ENCODE peak calls at places on chromosomes 12 and 14, in five cellular contexts. P is heart left ventricle, Y is left ventricle myocardium inferior, L is hepatocyte, J is astrocyte. Q is an unnamed sample.

GRCh38 chr12:2168808-2169207 is 116.0 kb downstream of the CACNA1C start:
- DNase-seq in P (no peak), Y (no peak), L (peak; percentile 86), J (peak; percentile 67), Q (peak; percentile 54)

GRCh38 chr14:32939254-32940065 is 781 bp downstream of the NPAS3 start:
- DNase-seq in P (peak; percentile 83), Y (peak; percentile 86), L (peak; percentile 81), J (peak; percentile 75), Q (peak; percentile 95)

GRCh38 chr12:91974541-91974940 is 171.1 kb downstream of the BTG1 start:
- DNase-seq in P (no peak), Y (no peak), L (no peak), J (peak; percentile 69), Q (no peak)

GRCh38 chr12:48788852-48789775 is at the start of gene ADCY6:
- DNase-seq in P (peak; percentile 88), Y (peak; percentile 85), L (peak; percentile 91), J (peak; percentile 65), Q (peak; percentile 91)

GRCh38 chr12:100539209-100539608 is 34.3 kb upstream of the GAS2L3 start:
- DNase-seq in P (no peak), Y (no peak), L (peak; percentile 65), J (peak; percentile 31), Q (no peak)

GRCh38 chr12:106080786-106081185 is 58.0 kb downstream of the NUAK1 start:
- DNase-seq in P (no peak), Y (no peak), L (no peak), J (no peak), Q (no peak)

GRCh38 chr12:107372229-107372658 is 278.9 kb upstream of the CRY1 start:
- DNase-seq in P (no peak), Y (no peak), L (no peak), J (peak; percentile 21), Q (no peak)

GRCh38 chr12:38515912-38516311 is 199.3 kb downstream of the ALG10B start:
- DNase-seq in P (no peak), Y (no peak), L (no peak), J (no peak), Q (no peak)

GRCh38 chr14:90571149-90571548 is 174.3 kb downstream of the CALM1 start:
- DNase-seq in P (no peak), Y (no peak), L (no peak), J (no peak), Q (no peak)

GRCh38 chr12:120820885-120821510 is 83.2 kb downstream of the SPPL3 start:
- DNase-seq in P (no peak), Y (no peak), L (no peak), J (no peak), Q (no peak)

GRCh38 chr12:120362516-120363273 is 6.3 kb downstream of the MSI1 start:
- DNase-seq in P (no peak), Y (no peak), L (peak; percentile 45), J (no peak), Q (no peak)

GRCh38 chr12:130161261-130162231 is 718 bp upstream of the FZD10 start:
- DNase-seq in P (peak; percentile 60), Y (peak; percentile 27), L (peak; percentile 71), J (peak; percentile 0), Q (no peak)

GRCh38 chr14:101231828-101232227 is 328.3 kb upstream of the RTL1 start:
- DNase-seq in P (no peak), Y (no peak), L (no peak), J (no peak), Q (peak; percentile 22)

GRCh38 chr14:91877376-91877775 is 10.0 kb upstream of the TC2N start:
- DNase-seq in P (no peak), Y (no peak), L (no peak), J (no peak), Q (no peak)

GRCh38 chr12:54355104-54355815 is 9.0 kb downstream of the GPR84 start:
- DNase-seq in P (no peak), Y (no peak), L (no peak), J (no peak), Q (no peak)

GRCh38 chr14:102043251-102044025 is 43.4 kb downstream of the HSP90AA1 start:
- DNase-seq in P (peak; percentile 37), Y (no peak), L (no peak), J (no peak), Q (no peak)

GRCh38 chr14:77838756-77839565 is 39.1 kb downstream of the ADCK1 start:
- DNase-seq in P (no peak), Y (no peak), L (no peak), J (no peak), Q (no peak)

GRCh38 chr12:8018666-8019581 is 13.6 kb upstream of the FOXJ2 start:
- DNase-seq in P (no peak), Y (no peak), L (no peak), J (no peak), Q (no peak)

GRCh38 chr12:108063192-108063591 is 65.9 kb upstream of the WSCD2 start:
- DNase-seq in P (no peak), Y (no peak), L (no peak), J (no peak), Q (no peak)

GRCh38 chr12:115885040-115885439 is 392.5 kb downstream of the MED13L start:
- DNase-seq in P (no peak), Y (no peak), L (no peak), J (no peak), Q (no peak)

GRCh38 chr14:103199141-103199540 is 75.9 kb downstream of the TNFAIP2 start:
- DNase-seq in P (no peak), Y (no peak), L (no peak), J (peak; percentile 26), Q (peak; percentile 78)

GRCh38 chr14:103201801-103202200 is 78.5 kb downstream of the TNFAIP2 start:
- DNase-seq in P (no peak), Y (no peak), L (no peak), J (no peak), Q (peak; percentile 60)

GRCh38 chr14:103196716-103197115 is 73.5 kb downstream of the TNFAIP2 start:
- DNase-seq in P (no peak), Y (no peak), L (no peak), J (no peak), Q (peak; percentile 54)

GRCh38 chr14:103195828-103196615 is 72.8 kb downstream of the TNFAIP2 start:
- DNase-seq in P (no peak), Y (no peak), L (no peak), J (no peak), Q (peak; percentile 47)

DNA sequence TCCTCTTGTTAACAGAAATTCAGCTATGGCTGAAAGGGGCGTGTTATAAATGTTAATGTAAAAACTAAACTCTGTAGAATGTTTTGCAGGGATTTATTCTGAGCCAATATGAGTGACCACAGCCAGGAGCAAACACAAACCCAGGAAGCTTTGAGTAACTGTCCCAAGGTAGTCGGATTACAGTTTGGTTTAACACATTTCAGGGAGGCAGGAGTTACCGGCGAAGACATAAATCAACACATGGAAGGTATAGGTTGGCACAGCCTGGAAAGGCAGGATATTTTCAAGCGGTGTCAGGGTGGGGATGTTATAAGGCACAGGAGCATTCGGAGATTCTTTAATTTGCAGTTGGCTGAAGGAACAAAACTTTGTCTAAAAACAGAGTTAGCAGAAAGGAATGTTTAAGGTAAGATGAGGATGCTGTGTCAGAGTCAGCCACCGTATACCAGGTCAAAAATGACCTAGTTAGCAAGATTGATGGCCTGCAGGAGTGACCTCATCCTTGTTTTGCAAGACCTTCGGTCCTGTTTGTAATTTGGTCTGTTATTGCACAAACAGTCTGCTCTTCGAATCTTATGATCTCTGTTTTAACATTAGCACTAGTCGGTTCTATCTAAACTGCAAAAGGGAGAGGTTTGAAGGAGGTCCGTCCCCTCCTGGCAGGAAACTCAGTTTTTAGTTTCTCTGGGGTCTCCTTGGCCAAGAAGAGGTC is 75.3 kb downstream of the TNFAIP2 start:
- DNase-seq in P (no peak), Y (no peak), L (peak; percentile 64), J (peak; percentile 47), Q (peak; percentile 86)
- H3K4me1 ChIP-seq in P (no peaks in the 10 kb centered on the region), Y (no peaks in the 10 kb centered on the region), L (peaks cover 10% of the 10 kb centered on the region), J (no peaks in the 10 kb centered on the region), Q (no peaks in the 10 kb centered on the region)

GRCh38 chr12:111040690-111041089 is 120.3 kb upstream of the MYL2 start:
- DNase-seq in P (no peak), Y (no peak), L (no peak), J (no peak), Q (no peak)

GRCh38 chr12:111037047-111037446 is 116.7 kb upstream of the MYL2 start:
- DNase-seq in P (no peak), Y (no peak), L (no peak), J (no peak), Q (no peak)

GRCh38 chr12:111041091-111041490 is 120.7 kb upstream of the MYL2 start:
- DNase-seq in P (no peak), Y (no peak), L (no peak), J (no peak), Q (no peak)

GRCh38 chr12:111038075-111038474 is 117.7 kb upstream of the MYL2 start:
- DNase-seq in P (no peak), Y (no peak), L (no peak), J (no peak), Q (no peak)

DNA sequence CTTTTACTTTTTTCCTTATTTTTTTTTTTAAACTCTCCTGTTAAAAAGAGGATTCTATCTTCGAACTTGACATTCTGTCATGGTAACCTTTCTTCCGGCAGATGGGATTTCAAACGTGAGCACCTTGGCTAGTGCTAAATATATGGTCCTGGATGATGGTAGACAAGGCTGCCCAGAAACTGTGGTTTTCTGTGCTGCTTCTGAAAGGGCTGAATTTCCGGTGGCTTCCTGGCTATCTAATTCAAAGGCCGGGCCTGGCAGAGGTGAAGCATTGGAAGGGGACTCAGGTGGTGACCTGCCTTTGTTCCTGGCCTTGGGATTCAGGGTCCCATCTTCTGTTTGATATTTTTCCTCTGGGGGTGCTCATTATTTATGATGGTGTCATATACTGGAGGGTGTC is 118.6 kb upstream of the MYL2 start:
- DNase-seq in P (no peak), Y (no peak), L (no peak), J (no peak), Q (no peak)
- H3K27me3 ChIP-seq in P (peaks cover 22% of the 10 kb centered on the region), Y (peaks cover 77% of the 10 kb centered on the region), L (peaks cover 57% of the 10 kb centered on the region), J (peaks cover 37% of the 10 kb centered on the region), Q (peaks cover 38% of the 10 kb centered on the region)

GRCh38 chr12:65895031-65895430 is 70.7 kb downstream of the HMGA2 start:
- DNase-seq in P (no peak), Y (no peak), L (no peak), J (no peak), Q (no peak)

GRCh38 chr12:65899289-65899688 is 75.0 kb downstream of the HMGA2 start:
- DNase-seq in P (no peak), Y (no peak), L (no peak), J (no peak), Q (no peak)

GRCh38 chr12:65894624-65895023 is 70.3 kb downstream of the HMGA2 start:
- DNase-seq in P (no peak), Y (no peak), L (no peak), J (no peak), Q (no peak)

GRCh38 chr12:65895759-65896656 is 71.7 kb downstream of the HMGA2 start:
- DNase-seq in P (no peak), Y (no peak), L (peak; percentile 28), J (peak; percentile 55), Q (no peak)

DNA sequence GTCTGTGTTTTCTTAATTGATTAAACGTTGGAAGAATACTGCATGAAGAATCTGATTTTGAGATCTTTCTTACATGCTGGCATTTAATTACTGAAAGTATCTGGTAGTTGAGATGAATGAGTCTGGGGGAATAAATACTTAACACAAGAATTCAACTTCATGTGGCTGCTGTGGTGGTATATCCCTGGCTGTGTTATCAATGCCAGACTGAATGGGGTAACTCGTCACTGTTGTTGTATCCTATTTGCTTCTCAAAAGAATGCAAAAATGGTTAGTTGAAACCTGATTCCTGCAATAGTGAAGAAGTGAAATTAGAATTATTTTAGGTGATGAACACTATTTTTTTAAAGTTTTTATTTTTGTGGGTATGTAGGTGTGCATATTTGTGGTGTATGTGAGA is 72.5 kb downstream of the HMGA2 start:
- DNase-seq in P (no peak), Y (no peak), L (no peak), J (no peak), Q (no peak)
- H3K4me1 ChIP-seq in P (peaks cover 7% of the 10 kb centered on the region), Y (peaks cover 12% of the 10 kb centered on the region), L (peaks cover 58% of the 10 kb centered on the region), J (peaks cover 69% of the 10 kb centered on the region), Q (no peaks in the 10 kb centered on the region)

GRCh38 chr14:53183611-53184010 is 30.5 kb upstream of the DDHD1 start:
- DNase-seq in P (no peak), Y (no peak), L (no peak), J (peak; percentile 22), Q (no peak)
- H3K27me3 ChIP-seq in P (no peaks in the 10 kb centered on the region), Y (no peaks in the 10 kb centered on the region), L (no peaks in the 10 kb centered on the region), J (no peaks in the 10 kb centered on the region), Q (no peaks in the 10 kb centered on the region)